ENCODE peak calls at places on chromosomes 13 and 19, in nine cellular contexts. One of them, this sample, is unnamed.

GRCh38 chr13:41428155-41428554 is 29.2 kb upstream of the RGCC start:
- DNase-seq in dorsolateral prefrontal cortex: peak; percentile 53
- DNase-seq in kidney: no peak
- DNase-seq in cardiac muscle cell: no peak
- DNase-seq in brain microvascular endothelial cell: no peak
- DNase-seq in ascending aorta: no peak
- DNase-seq in DND-41: no peak
- DNase-seq in esophagus squamous epithelium: no peak
- DNase-seq in AG04450: no peak
- DNase-seq in this sample: no peak

GRCh38 chr19:50663280-50663790 is 14.1 kb downstream of the C19orf81 start:
- DNase-seq in DND-41: no peak
- DNase-seq in brain microvascular endothelial cell: no peak
- DNase-seq in cardiac muscle cell: peak; percentile 32
- DNase-seq in esophagus squamous epithelium: no peak
- DNase-seq in kidney: peak; percentile 16
- DNase-seq in dorsolateral prefrontal cortex: no peak
- DNase-seq in AG04450: no peak
- DNase-seq in ascending aorta: no peak
- DNase-seq in this sample: no peak

GRCh38 chr13:80040219-80040976 is 300.5 kb downstream of the SPRY2 start:
- DNase-seq in cardiac muscle cell: no peak
- DNase-seq in brain microvascular endothelial cell: peak; percentile 95
- DNase-seq in dorsolateral prefrontal cortex: no peak
- DNase-seq in kidney: no peak
- DNase-seq in DND-41: no peak
- DNase-seq in ascending aorta: no peak
- DNase-seq in esophagus squamous epithelium: no peak
- DNase-seq in AG04450: peak; percentile 93
- DNase-seq in this sample: no peak

GRCh38 chr13:83824120-83824519 is 58.2 kb downstream of the SLITRK1 start:
- DNase-seq in AG04450: no peak
- DNase-seq in brain microvascular endothelial cell: no peak
- DNase-seq in kidney: no peak
- DNase-seq in DND-41: no peak
- DNase-seq in cardiac muscle cell: no peak
- DNase-seq in esophagus squamous epithelium: no peak
- DNase-seq in dorsolateral prefrontal cortex: no peak
- DNase-seq in ascending aorta: no peak
- DNase-seq in this sample: no peak

GRCh38 chr19:2552859-2553258 is 76.9 kb downstream of the GADD45B start:
- DNase-seq in esophagus squamous epithelium: no peak
- DNase-seq in cardiac muscle cell: no peak
- DNase-seq in brain microvascular endothelial cell: no peak
- DNase-seq in ascending aorta: no peak
- DNase-seq in dorsolateral prefrontal cortex: no peak
- DNase-seq in AG04450: no peak
- DNase-seq in kidney: peak; percentile 10
- DNase-seq in DND-41: peak; percentile 80
- DNase-seq in this sample: no peak

GRCh38 chr13:33381906-33382305 is 96.4 kb upstream of the STARD13 start:
- DNase-seq in brain microvascular endothelial cell: no peak
- DNase-seq in AG04450: no peak
- DNase-seq in kidney: no peak
- DNase-seq in esophagus squamous epithelium: no peak
- DNase-seq in DND-41: no peak
- DNase-seq in dorsolateral prefrontal cortex: no peak
- DNase-seq in ascending aorta: no peak
- DNase-seq in cardiac muscle cell: no peak
- DNase-seq in this sample: no peak

GRCh38 chr13:93721483-93721882 is 494.9 kb downstream of the GPC6 start:
- DNase-seq in brain microvascular endothelial cell: no peak
- DNase-seq in dorsolateral prefrontal cortex: no peak
- DNase-seq in esophagus squamous epithelium: no peak
- DNase-seq in cardiac muscle cell: no peak
- DNase-seq in ascending aorta: no peak
- DNase-seq in AG04450: no peak
- DNase-seq in DND-41: no peak
- DNase-seq in kidney: no peak
- DNase-seq in this sample: no peak

GRCh38 chr19:2949939-2950285 is 5.1 kb upstream of the ZNF77 start:
- DNase-seq in ascending aorta: no peak
- DNase-seq in kidney: no peak
- DNase-seq in AG04450: no peak
- DNase-seq in DND-41: no peak
- DNase-seq in esophagus squamous epithelium: no peak
- DNase-seq in cardiac muscle cell: peak; percentile 79
- DNase-seq in brain microvascular endothelial cell: peak; percentile 54
- DNase-seq in dorsolateral prefrontal cortex: no peak
- DNase-seq in this sample: no peak

GRCh38 chr13:67635754-67636153 is 405.6 kb upstream of the PCDH9 start:
- DNase-seq in ascending aorta: no peak
- DNase-seq in kidney: no peak
- DNase-seq in esophagus squamous epithelium: no peak
- DNase-seq in dorsolateral prefrontal cortex: no peak
- DNase-seq in brain microvascular endothelial cell: no peak
- DNase-seq in cardiac muscle cell: no peak
- DNase-seq in DND-41: no peak
- DNase-seq in AG04450: no peak
- DNase-seq in this sample: no peak

GRCh38 chr13:46684287-46685001 is 112.5 kb downstream of the ESD start:
- DNase-seq in brain microvascular endothelial cell: no peak
- DNase-seq in dorsolateral prefrontal cortex: no peak
- DNase-seq in cardiac muscle cell: peak; percentile 79
- DNase-seq in DND-41: no peak
- DNase-seq in kidney: no peak
- DNase-seq in AG04450: no peak
- DNase-seq in ascending aorta: no peak
- DNase-seq in esophagus squamous epithelium: no peak
- DNase-seq in this sample: no peak

GRCh38 chr19:54449701-54450069 is 686 bp downstream of the LENG8 start:
- DNase-seq in brain microvascular endothelial cell: peak; percentile 25
- DNase-seq in DND-41: no peak
- DNase-seq in ascending aorta: no peak
- DNase-seq in esophagus squamous epithelium: no peak
- DNase-seq in cardiac muscle cell: no peak
- DNase-seq in dorsolateral prefrontal cortex: no peak
- DNase-seq in kidney: no peak
- DNase-seq in AG04450: no peak
- DNase-seq in this sample: no peak

GRCh38 chr13:35016362-35017148 is 74.5 kb downstream of the NBEA start:
- DNase-seq in ascending aorta: no peak
- DNase-seq in dorsolateral prefrontal cortex: no peak
- DNase-seq in cardiac muscle cell: no peak
- DNase-seq in esophagus squamous epithelium: no peak
- DNase-seq in AG04450: no peak
- DNase-seq in brain microvascular endothelial cell: no peak
- DNase-seq in kidney: no peak
- DNase-seq in DND-41: no peak
- DNase-seq in this sample: no peak

GRCh38 chr19:16117594-16118033 is 5.9 kb downstream of the RAB8A start:
- DNase-seq in esophagus squamous epithelium: no peak
- DNase-seq in kidney: no peak
- DNase-seq in DND-41: no peak
- DNase-seq in dorsolateral prefrontal cortex: no peak
- DNase-seq in AG04450: no peak
- DNase-seq in brain microvascular endothelial cell: no peak
- DNase-seq in ascending aorta: no peak
- DNase-seq in cardiac muscle cell: no peak
- DNase-seq in this sample: no peak

GRCh38 chr19:16121141-16121540 is 9.5 kb downstream of the RAB8A start:
- DNase-seq in AG04450: no peak
- DNase-seq in ascending aorta: no peak
- DNase-seq in DND-41: no peak
- DNase-seq in esophagus squamous epithelium: no peak
- DNase-seq in kidney: no peak
- DNase-seq in cardiac muscle cell: no peak
- DNase-seq in dorsolateral prefrontal cortex: no peak
- DNase-seq in brain microvascular endothelial cell: no peak
- DNase-seq in this sample: no peak

GRCh38 chr19:16116067-16116466 is 4.4 kb downstream of the RAB8A start:
- DNase-seq in ascending aorta: no peak
- DNase-seq in kidney: no peak
- DNase-seq in brain microvascular endothelial cell: no peak
- DNase-seq in cardiac muscle cell: no peak
- DNase-seq in DND-41: no peak
- DNase-seq in esophagus squamous epithelium: no peak
- DNase-seq in dorsolateral prefrontal cortex: no peak
- DNase-seq in AG04450: no peak
- DNase-seq in this sample: no peak

GRCh38 chr19:16115309-16116039 is 3.8 kb downstream of the RAB8A start:
- DNase-seq in DND-41: no peak
- DNase-seq in brain microvascular endothelial cell: no peak
- DNase-seq in cardiac muscle cell: no peak
- DNase-seq in esophagus squamous epithelium: no peak
- DNase-seq in kidney: no peak
- DNase-seq in ascending aorta: no peak
- DNase-seq in dorsolateral prefrontal cortex: peak; percentile 60
- DNase-seq in AG04450: no peak
- DNase-seq in this sample: no peak

DNA sequence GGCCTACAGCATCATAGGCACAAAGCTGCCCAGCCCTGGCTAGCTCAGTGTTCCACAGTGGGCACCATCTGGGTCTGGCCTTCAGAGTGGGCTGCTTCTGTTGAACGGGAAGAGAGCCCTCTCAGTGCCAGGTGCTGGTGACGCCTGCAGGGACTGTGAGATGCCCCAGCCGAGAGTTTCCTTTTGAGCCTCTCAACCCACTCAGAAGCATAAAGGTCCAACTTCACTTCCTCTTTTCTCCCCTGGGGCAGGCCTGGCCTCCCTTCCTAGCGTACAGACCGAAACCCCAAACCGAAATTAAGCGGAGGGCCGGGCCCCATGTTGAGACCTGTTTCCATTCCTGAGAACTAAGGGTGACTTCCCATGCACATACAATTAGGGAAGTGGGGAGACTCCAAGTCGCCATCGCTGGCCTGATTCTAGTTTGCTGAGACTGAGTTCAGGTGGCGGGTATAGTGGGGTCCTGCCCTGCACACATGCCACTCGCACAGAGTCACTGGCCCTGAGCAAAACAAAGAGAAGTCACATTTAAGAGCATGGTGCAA is 6.9 kb downstream of the RAB8A start:
- DNase-seq in dorsolateral prefrontal cortex: no peak
- DNase-seq in brain microvascular endothelial cell: no peak
- DNase-seq in ascending aorta: no peak
- DNase-seq in AG04450: no peak
- DNase-seq in cardiac muscle cell: no peak
- DNase-seq in esophagus squamous epithelium: peak; percentile 35
- DNase-seq in kidney: no peak
- DNase-seq in DND-41: no peak
- DNase-seq in this sample: peak; percentile 72
- H3K4me3 ChIP-seq in dorsolateral prefrontal cortex: no peak overlapping the region
- H3K4me3 ChIP-seq in brain microvascular endothelial cell: no peak overlapping the region
- H3K4me3 ChIP-seq in ascending aorta: no peak overlapping the region
- H3K4me3 ChIP-seq in AG04450: no peak overlapping the region
- H3K4me3 ChIP-seq in cardiac muscle cell: no peak overlapping the region
- H3K4me3 ChIP-seq in esophagus squamous epithelium: no peak overlapping the region
- H3K4me3 ChIP-seq in kidney: no peak overlapping the region
- H3K4me3 ChIP-seq in DND-41: no peak overlapping the region
- H3K4me3 ChIP-seq in this sample: no peak overlapping the region

GRCh38 chr13:24865158-24865557 is 101.2 kb downstream of the RNF17 start:
- DNase-seq in ascending aorta: no peak
- DNase-seq in esophagus squamous epithelium: no peak
- DNase-seq in brain microvascular endothelial cell: no peak
- DNase-seq in dorsolateral prefrontal cortex: no peak
- DNase-seq in AG04450: no peak
- DNase-seq in DND-41: no peak
- DNase-seq in cardiac muscle cell: no peak
- DNase-seq in kidney: no peak
- DNase-seq in this sample: no peak
- TF ChIP-seq CTCF in ascending aorta: no peak
- TF ChIP-seq CTCF in esophagus squamous epithelium: no peak
- TF ChIP-seq CTCF in brain microvascular endothelial cell: peak; percentile 9
- TF ChIP-seq CTCF in dorsolateral prefrontal cortex: peak; percentile 53
- TF ChIP-seq CTCF in AG04450: peak; percentile 9
- TF ChIP-seq CTCF in DND-41: no peak
- TF ChIP-seq CTCF in cardiac muscle cell: peak; percentile 29
- TF ChIP-seq CTCF in kidney: no peak
- TF ChIP-seq CTCF in this sample: no peak

GRCh38 chr19:37909661-37910199 is 2.7 kb downstream of the SIPA1L3 start:
- DNase-seq in DND-41: no peak
- DNase-seq in cardiac muscle cell: no peak
- DNase-seq in esophagus squamous epithelium: no peak
- DNase-seq in brain microvascular endothelial cell: no peak
- DNase-seq in kidney: no peak
- DNase-seq in ascending aorta: no peak
- DNase-seq in dorsolateral prefrontal cortex: no peak
- DNase-seq in AG04450: no peak
- DNase-seq in this sample: no peak

GRCh38 chr19:37903096-37903495 is 3.3 kb downstream of the WDR87 start:
- DNase-seq in DND-41: no peak
- DNase-seq in esophagus squamous epithelium: no peak
- DNase-seq in dorsolateral prefrontal cortex: no peak
- DNase-seq in ascending aorta: no peak
- DNase-seq in kidney: peak; percentile 30
- DNase-seq in AG04450: no peak
- DNase-seq in brain microvascular endothelial cell: no peak
- DNase-seq in cardiac muscle cell: peak; percentile 58
- DNase-seq in this sample: no peak

GRCh38 chr19:37906868-37907734 is at the start of gene SIPA1L3:
- DNase-seq in brain microvascular endothelial cell: peak; percentile 95
- DNase-seq in AG04450: peak; percentile 86
- DNase-seq in dorsolateral prefrontal cortex: peak; percentile 97
- DNase-seq in cardiac muscle cell: peak; percentile 99
- DNase-seq in kidney: peak; percentile 97
- DNase-seq in DND-41: peak; percentile 96
- DNase-seq in ascending aorta: peak; percentile 97
- DNase-seq in esophagus squamous epithelium: peak; percentile 85
- DNase-seq in this sample: peak; percentile 97

GRCh38 chr19:37905936-37906867 is at the start of gene WDR87:
- DNase-seq in dorsolateral prefrontal cortex: peak; percentile 51
- DNase-seq in kidney: peak; percentile 79
- DNase-seq in brain microvascular endothelial cell: no peak
- DNase-seq in AG04450: no peak
- DNase-seq in ascending aorta: no peak
- DNase-seq in cardiac muscle cell: no peak
- DNase-seq in esophagus squamous epithelium: no peak
- DNase-seq in DND-41: no peak
- DNase-seq in this sample: peak; percentile 79

DNA sequence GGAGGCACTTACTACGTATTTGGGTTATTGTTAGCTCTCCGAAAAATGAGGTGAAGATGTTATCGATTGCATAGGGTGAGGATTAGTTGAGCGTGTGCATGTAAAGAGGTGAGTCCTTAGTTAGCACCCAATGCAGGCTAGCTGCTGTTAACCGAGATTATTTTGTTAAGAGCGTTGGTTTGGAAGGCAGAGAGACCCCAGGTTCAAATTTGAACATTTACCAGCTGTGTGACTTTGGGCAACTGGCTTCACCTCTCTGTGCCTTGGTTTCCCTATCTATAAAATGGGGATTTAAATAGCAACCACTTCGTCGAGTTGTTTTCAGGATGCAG is 693 bp downstream of the SIPA1L3 start:
- DNase-seq in AG04450: no peak
- DNase-seq in ascending aorta: no peak
- DNase-seq in kidney: no peak
- DNase-seq in dorsolateral prefrontal cortex: no peak
- DNase-seq in DND-41: no peak
- DNase-seq in brain microvascular endothelial cell: no peak
- DNase-seq in cardiac muscle cell: no peak
- DNase-seq in esophagus squamous epithelium: no peak
- DNase-seq in this sample: no peak
- H3K27ac ChIP-seq in AG04450: no peak overlapping the region
- H3K27ac ChIP-seq in ascending aorta: no peak overlapping the region
- H3K27ac ChIP-seq in kidney: no peak overlapping the region
- H3K27ac ChIP-seq in dorsolateral prefrontal cortex: no peak overlapping the region
- H3K27ac ChIP-seq in DND-41: peak overlapping the region; percentile 57
- H3K27ac ChIP-seq in brain microvascular endothelial cell: peak overlapping the region; percentile 61
- H3K27ac ChIP-seq in cardiac muscle cell: no peak overlapping the region
- H3K27ac ChIP-seq in esophagus squamous epithelium: peak overlapping the region; percentile 76
- H3K27ac ChIP-seq in this sample: no peak overlapping the region

GRCh38 chr13:105871768-105872167 is 663.7 kb downstream of the EFNB2 start:
- DNase-seq in kidney: no peak
- DNase-seq in AG04450: no peak
- DNase-seq in dorsolateral prefrontal cortex: no peak
- DNase-seq in DND-41: no peak
- DNase-seq in brain microvascular endothelial cell: no peak
- DNase-seq in ascending aorta: no peak
- DNase-seq in esophagus squamous epithelium: no peak
- DNase-seq in cardiac muscle cell: peak; percentile 5
- DNase-seq in this sample: no peak
- H3K4me3 ChIP-seq in kidney: no peak overlapping the region
- H3K4me3 ChIP-seq in AG04450: no peak overlapping the region
- H3K4me3 ChIP-seq in dorsolateral prefrontal cortex: no peak overlapping the region
- H3K4me3 ChIP-seq in DND-41: no peak overlapping the region
- H3K4me3 ChIP-seq in brain microvascular endothelial cell: no peak overlapping the region
- H3K4me3 ChIP-seq in ascending aorta: no peak overlapping the region
- H3K4me3 ChIP-seq in esophagus squamous epithelium: no peak overlapping the region
- H3K4me3 ChIP-seq in cardiac muscle cell: no peak overlapping the region
- H3K4me3 ChIP-seq in this sample: no peak overlapping the region